ENCODE peak calls at places on chromosomes 16 and 17, in six cellular contexts. L is K562, J is psoas muscle, U is hepatocyte, Y is tibial artery, A is colonic mucosa. V is an unnamed sample.

GRCh38 chr16:70674221-70675014 is 11.4 kb downstream of the MTSS2 start:
- DNase-seq in Y (peak; percentile 63), U (no peak), L (no peak), A (no peak), J (peak; percentile 38), V (no peak)

GRCh38 chr17:40122944-40123810 is 1.4 kb downstream of the MSL1 start:
- DNase-seq in L (peak; percentile 71), Y (no peak), J (peak; percentile 66), U (peak; percentile 72), A (peak; percentile 73), V (peak; percentile 55)

GRCh38 chr16:19088341-19088916 is 21.0 kb downstream of the COQ7 start:
- DNase-seq in L (no peak), J (no peak), U (no peak), Y (peak; percentile 6), A (no peak), V (no peak)

GRCh38 chr17:37490638-37491614 is 1.2 kb downstream of the DUSP14 start:
- DNase-seq in Y (peak; percentile 79), U (peak; percentile 78), A (peak; percentile 29), L (peak; percentile 55), J (peak; percentile 69), V (no peak)

GRCh38 chr17:30161601-30162000 is 45.0 kb downstream of the NSRP1 start:
- DNase-seq in L (no peak), A (no peak), Y (no peak), U (no peak), J (no peak), V (no peak)

GRCh38 chr17:64064331-64064730 is 43.9 kb upstream of the ICAM2 start:
- DNase-seq in Y (no peak), U (peak; percentile 38), A (peak; percentile 71), L (no peak), J (no peak), V (no peak)

GRCh38 chr17:66813314-66813713 is 21.6 kb upstream of the CACNG5 start:
- DNase-seq in J (no peak), Y (no peak), A (no peak), U (no peak), L (no peak), V (no peak)

GRCh38 chr16:68247400-68247799 is 2.2 kb downstream of the PLA2G15 start:
- DNase-seq in A (no peak), L (no peak), U (no peak), J (peak; percentile 62), Y (no peak), V (no peak)

GRCh38 chr16:86680661-86681439 is 102.5 kb downstream of the FOXL1 start:
- DNase-seq in L (no peak), Y (no peak), U (no peak), A (no peak), J (no peak), V (no peak)

GRCh38 chr17:79487149-79487548 is 123.7 kb downstream of the RBFOX3 start:
- DNase-seq in Y (no peak), A (no peak), L (no peak), U (no peak), J (no peak), V (no peak)
- H3K4me1 ChIP-seq in Y (no peaks in the 10 kb centered on the region), A (no peaks in the 10 kb centered on the region), L (no peaks in the 10 kb centered on the region), U (no peaks in the 10 kb centered on the region), J (no peaks in the 10 kb centered on the region), V (no peaks in the 10 kb centered on the region)

GRCh38 chr17:8468109-8468508 is 32.4 kb downstream of the NDEL1 start:
- DNase-seq in U (no peak), A (no peak), Y (no peak), L (no peak), J (peak; percentile 79), V (no peak)
- TF ChIP-seq CTCF in U (no peak), A (no peak), Y (no peak), L (no peak), J (no peak), V (no peak)

GRCh38 chr16:1941162-1941923 is 1.7 kb downstream of the MSRB1 start:
- DNase-seq in Y (peak; percentile 63), L (peak; percentile 75), A (peak; percentile 46), J (peak; percentile 87), U (no peak), V (no peak)
- H3K4me1 ChIP-seq in Y (peaks cover 20% of the 10 kb centered on the region), L (peaks cover 29% of the 10 kb centered on the region), A (peaks cover 16% of the 10 kb centered on the region), J (peaks cover 54% of the 10 kb centered on the region), U (peaks cover 24% of the 10 kb centered on the region), V (no peaks in the 10 kb centered on the region)

GRCh38 chr17:76843703-76844484 is 24.3 kb upstream of the MGAT5B start:
- DNase-seq in Y (no peak), J (no peak), U (no peak), A (no peak), L (no peak), V (no peak)
- TF ChIP-seq CTCF in Y (no peak), J (no peak), U (no peak), A (no peak), L (no peak), V (no peak)

GRCh38 chr16:89383095-89384003 is 107.0 kb downstream of the ANKRD11 start:
- DNase-seq in A (peak; percentile 79), L (peak; percentile 75), Y (no peak), U (peak; percentile 79), J (peak; percentile 60), V (peak; percentile 62)
- H3K4me1 ChIP-seq in A (peaks cover 15% of the 10 kb centered on the region), L (peaks cover 26% of the 10 kb centered on the region), Y (peaks cover 75% of the 10 kb centered on the region), U (peaks cover 22% of the 10 kb centered on the region), J (peaks cover 60% of the 10 kb centered on the region), V (peaks cover 4% of the 10 kb centered on the region)

GRCh38 chr16:81860867-81861266 is 81.8 kb downstream of the PLCG2 start:
- DNase-seq in J (no peak), U (no peak), A (no peak), Y (no peak), L (no peak), V (no peak)

GRCh38 chr16:81860310-81860709 is 81.2 kb downstream of the PLCG2 start:
- DNase-seq in J (no peak), U (no peak), Y (no peak), L (no peak), A (no peak), V (no peak)

GRCh38 chr16:81852347-81852746 is 73.3 kb downstream of the PLCG2 start:
- DNase-seq in U (peak; percentile 23), Y (no peak), A (no peak), L (no peak), J (no peak), V (no peak)

GRCh38 chr16:81850197-81850944 is 71.3 kb downstream of the PLCG2 start:
- DNase-seq in J (no peak), U (no peak), L (no peak), Y (no peak), A (no peak), V (no peak)

DNA sequence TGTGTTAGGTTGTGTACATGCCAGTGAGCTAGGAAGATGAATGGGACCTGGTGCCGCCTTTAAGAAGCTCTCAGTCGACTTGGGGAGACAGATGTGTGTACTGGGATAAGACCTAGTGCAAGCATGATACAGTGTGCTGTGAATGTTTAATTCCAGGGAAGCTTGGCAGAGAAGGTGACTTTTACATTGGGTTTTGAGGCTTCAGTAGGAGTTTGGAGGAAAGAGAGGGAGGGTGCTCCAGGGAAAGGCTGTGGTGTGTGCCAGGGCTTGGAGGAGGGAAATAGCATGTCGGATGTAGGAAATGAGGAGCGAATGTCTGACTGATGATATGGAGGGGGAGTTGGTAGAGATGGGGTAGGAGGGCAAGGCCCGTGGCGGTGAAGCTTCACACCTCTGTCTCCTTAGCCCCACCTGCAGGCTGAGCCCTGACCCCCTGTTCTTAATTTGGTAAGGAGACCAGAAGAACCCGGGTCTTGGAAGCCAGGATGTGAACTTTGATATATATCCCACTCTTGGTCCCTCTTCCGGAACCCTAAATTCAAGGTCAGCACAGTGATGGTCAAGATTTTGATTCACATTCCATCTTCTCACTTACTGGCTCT is 76.6 kb downstream of the PLCG2 start:
- DNase-seq in Y (no peak), U (no peak), A (no peak), J (no peak), L (no peak), V (no peak)
- TF ChIP-seq CTCF in Y (no peak), U (no peak), A (no peak), J (no peak), L (no peak), V (no peak)

GRCh38 chr16:678209-678857 is 1.9 kb upstream of the STUB1 start:
- DNase-seq in L (no peak), Y (no peak), A (no peak), J (no peak), U (no peak), V (no peak)
- H3K4me1 ChIP-seq in L (peaks cover 43% of the 10 kb centered on the region), Y (peaks cover 51% of the 10 kb centered on the region), A (peaks cover 37% of the 10 kb centered on the region), J (peaks cover 32% of the 10 kb centered on the region), U (peaks cover 34% of the 10 kb centered on the region), V (peaks cover 33% of the 10 kb centered on the region)

DNA sequence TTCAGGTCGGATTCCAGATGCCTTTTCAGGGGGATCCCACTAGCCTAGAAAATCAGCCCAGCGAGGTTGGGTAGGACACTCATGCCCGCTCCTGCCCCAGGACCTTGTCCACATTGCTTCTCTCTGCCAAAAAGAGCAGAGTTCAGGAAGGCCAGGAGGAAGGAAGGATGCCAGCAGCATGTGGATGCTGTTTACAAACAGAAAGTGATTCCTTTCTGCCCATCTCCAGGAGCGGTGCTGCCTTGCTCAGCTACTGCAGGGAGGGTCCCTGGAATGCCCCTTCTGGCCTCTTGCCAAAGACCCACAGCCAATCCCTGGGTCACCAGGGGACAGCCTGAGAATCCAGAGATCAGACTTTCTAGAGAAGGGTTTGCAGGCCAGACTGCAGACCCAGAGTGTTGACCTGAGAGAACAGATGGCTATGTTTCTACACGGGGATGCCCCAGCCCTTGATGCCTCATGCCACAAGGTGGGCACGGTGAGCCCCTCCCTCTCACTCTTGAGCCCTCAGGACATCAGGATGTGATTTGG is 32.3 kb upstream of the EMP2 start:
- DNase-seq in L (no peak), J (no peak), Y (no peak), A (no peak), U (no peak), V (no peak)
- TF ChIP-seq CTCF in L (no peak), J (no peak), Y (no peak), A (no peak), U (no peak), V (no peak)

DNA sequence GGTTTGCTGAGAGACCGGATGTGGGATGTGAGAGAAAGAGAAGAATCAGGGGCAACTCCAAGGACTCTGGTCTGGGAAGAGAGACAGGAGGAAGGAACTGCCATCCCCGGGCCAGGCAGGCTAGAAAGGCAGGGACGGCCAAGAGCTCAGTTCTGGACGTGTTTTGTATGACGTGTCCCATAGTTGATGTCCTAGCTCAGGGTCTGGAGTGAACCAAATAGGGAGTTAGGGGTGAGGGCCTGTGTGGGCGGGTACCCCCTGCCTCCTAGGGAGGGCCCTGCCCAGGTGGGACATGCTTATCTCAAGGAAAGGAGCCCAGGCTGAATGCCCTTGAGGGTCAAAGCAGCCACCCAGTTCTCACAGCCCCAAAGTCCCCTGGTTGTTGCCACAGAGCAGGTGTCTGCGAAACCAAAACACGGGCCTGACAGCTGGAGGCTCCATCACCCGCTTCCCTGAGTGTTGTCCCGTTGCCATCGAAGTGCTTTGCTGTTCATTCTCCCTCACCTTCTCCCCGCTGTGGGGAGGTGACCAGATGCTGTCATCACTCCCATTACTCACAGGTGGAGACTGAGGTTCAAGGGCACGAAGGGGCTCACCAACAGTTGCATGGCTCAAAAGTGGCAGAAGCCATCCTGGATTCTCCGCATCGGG is 7.5 kb downstream of the ABCC3 start:
- DNase-seq in L (no peak), J (peak; percentile 48), U (no peak), Y (no peak), A (no peak), V (no peak)
- H3K4me1 ChIP-seq in L (peaks cover 20% of the 10 kb centered on the region), J (peaks cover 10% of the 10 kb centered on the region), U (peaks cover 50% of the 10 kb centered on the region), Y (peaks cover 45% of the 10 kb centered on the region), A (peaks cover 34% of the 10 kb centered on the region), V (peaks cover 29% of the 10 kb centered on the region)

V was measured in lung.